ENCODE peak calls at places on chromosomes 5 and 9, in eight cellular contexts. One of them, this sample, is unnamed.

GRCh38 chr5:175120412-175120811 is 323.6 kb downstream of the DRD1 start:
- DNase-seq in NCI-H460: no peak
- DNase-seq in anterior cingulate cortex: no peak
- DNase-seq in AG04450: no peak
- DNase-seq in dorsolateral prefrontal cortex: no peak
- DNase-seq in foreskin keratinocyte: no peak
- DNase-seq in upper lobe of right lung: no peak
- DNase-seq in H7: no peak
- DNase-seq in this sample: no peak

GRCh38 chr9:93669116-93669957 is 93.0 kb downstream of the PHF2 start:
- DNase-seq in foreskin keratinocyte: no peak
- DNase-seq in anterior cingulate cortex: no peak
- DNase-seq in AG04450: no peak
- DNase-seq in H7: peak; percentile 52
- DNase-seq in dorsolateral prefrontal cortex: peak; percentile 1
- DNase-seq in NCI-H460: no peak
- DNase-seq in upper lobe of right lung: peak; percentile 59
- DNase-seq in this sample: no peak

GRCh38 chr9:97990259-97990658 is 7.1 kb downstream of the ANP32B start:
- DNase-seq in H7: peak; percentile 31
- DNase-seq in dorsolateral prefrontal cortex: no peak
- DNase-seq in anterior cingulate cortex: no peak
- DNase-seq in upper lobe of right lung: no peak
- DNase-seq in AG04450: peak; percentile 42
- DNase-seq in foreskin keratinocyte: no peak
- DNase-seq in NCI-H460: peak; percentile 26
- DNase-seq in this sample: no peak

GRCh38 chr5:132389453-132390286 is 20.2 kb downstream of the SLC22A5 start:
- DNase-seq in foreskin keratinocyte: peak; percentile 99
- DNase-seq in AG04450: peak; percentile 96
- DNase-seq in NCI-H460: no peak
- DNase-seq in H7: no peak
- DNase-seq in anterior cingulate cortex: no peak
- DNase-seq in dorsolateral prefrontal cortex: no peak
- DNase-seq in upper lobe of right lung: no peak
- DNase-seq in this sample: no peak

GRCh38 chr5:97923496-97923895 is 740.4 kb upstream of the RIOK2 start:
- DNase-seq in dorsolateral prefrontal cortex: no peak
- DNase-seq in anterior cingulate cortex: no peak
- DNase-seq in upper lobe of right lung: no peak
- DNase-seq in foreskin keratinocyte: no peak
- DNase-seq in NCI-H460: no peak
- DNase-seq in H7: no peak
- DNase-seq in AG04450: no peak
- DNase-seq in this sample: no peak

GRCh38 chr5:151745071-151745705 is 13.2 kb downstream of the ATOX1 start:
- DNase-seq in dorsolateral prefrontal cortex: peak; percentile 33
- DNase-seq in upper lobe of right lung: no peak
- DNase-seq in anterior cingulate cortex: peak; percentile 63
- DNase-seq in H7: no peak
- DNase-seq in foreskin keratinocyte: peak; percentile 93
- DNase-seq in NCI-H460: peak; percentile 56
- DNase-seq in AG04450: peak; percentile 29
- DNase-seq in this sample: peak; percentile 5

GRCh38 chr9:1337169-1337568 is 287.0 kb downstream of the DMRT2 start:
- DNase-seq in H7: no peak
- DNase-seq in dorsolateral prefrontal cortex: no peak
- DNase-seq in NCI-H460: no peak
- DNase-seq in AG04450: no peak
- DNase-seq in foreskin keratinocyte: no peak
- DNase-seq in anterior cingulate cortex: no peak
- DNase-seq in upper lobe of right lung: no peak
- DNase-seq in this sample: no peak

GRCh38 chr5:106376522-106376921 is 1294.2 kb downstream of the EFNA5 start:
- DNase-seq in dorsolateral prefrontal cortex: no peak
- DNase-seq in H7: no peak
- DNase-seq in anterior cingulate cortex: no peak
- DNase-seq in AG04450: no peak
- DNase-seq in foreskin keratinocyte: peak; percentile 49
- DNase-seq in upper lobe of right lung: no peak
- DNase-seq in NCI-H460: no peak
- DNase-seq in this sample: no peak

GRCh38 chr5:91955610-91956009 is 572.5 kb upstream of the ARRDC3 start:
- DNase-seq in dorsolateral prefrontal cortex: no peak
- DNase-seq in AG04450: no peak
- DNase-seq in NCI-H460: no peak
- DNase-seq in upper lobe of right lung: no peak
- DNase-seq in anterior cingulate cortex: no peak
- DNase-seq in H7: no peak
- DNase-seq in foreskin keratinocyte: no peak
- DNase-seq in this sample: no peak

GRCh38 chr9:121499427-121500164 is at the start of gene GGTA1:
- DNase-seq in foreskin keratinocyte: no peak
- DNase-seq in anterior cingulate cortex: no peak
- DNase-seq in dorsolateral prefrontal cortex: peak; percentile 6
- DNase-seq in AG04450: no peak
- DNase-seq in H7: peak; percentile 90
- DNase-seq in NCI-H460: peak; percentile 22
- DNase-seq in upper lobe of right lung: peak; percentile 86
- DNase-seq in this sample: no peak

GRCh38 chr5:131684051-131684450 is 49.0 kb upstream of the RAPGEF6 start:
- DNase-seq in dorsolateral prefrontal cortex: no peak
- DNase-seq in anterior cingulate cortex: no peak
- DNase-seq in NCI-H460: no peak
- DNase-seq in foreskin keratinocyte: no peak
- DNase-seq in upper lobe of right lung: no peak
- DNase-seq in H7: no peak
- DNase-seq in AG04450: no peak
- DNase-seq in this sample: no peak

This sample was measured in T-cell.